ENCODE peak calls at places on chromosomes 11 and 22, in eight cellular contexts. I is astrocyte, D is A549, S is left ventricle myocardium inferior, F is psoas muscle, R is cardiac muscle cell, U is PC-3, N is H9. J is an unnamed sample. For H3K4me1, the result is how much of the 10 kb centered on the place peaks cover.

GRCh38 chr11:115201121-115201792 is 303.0 kb downstream of the CADM1 start:
- DNase-seq in I (peak), D (no peak), S (no peak), F (no peak), R (no peak), U (no peak), N (no peak), J (no peak)

GRCh38 chr11:106724293-106724892 is 293.9 kb downstream of the GUCY1A2 start:
- DNase-seq in I (peak), D (no peak), S (no peak), F (no peak), R (peak), U (no peak), N (no peak), J (no peak)

GRCh38 chr11:65651589-65652510 is 10.9 kb downstream of the RELA start:
- DNase-seq in I (peak), D (no peak), S (peak), F (no peak), R (peak), U (peak), N (no peak), J (peak)

GRCh38 chr22:23098718-23099524 is 28.6 kb downstream of the GNAZ start:
- DNase-seq in I (no peak), D (no peak), S (peak), F (peak), R (no peak), U (no peak), N (no peak), J (no peak)

GRCh38 chr22:47088480-47089145 is 326.2 kb downstream of the TBC1D22A start:
- DNase-seq in I (no peak), D (no peak), S (no peak), F (no peak), R (no peak), U (no peak), N (no peak), J (no peak)

GRCh38 chr11:45062974-45063635 is 83.3 kb upstream of the PRDM11 start:
- DNase-seq in I (no peak), D (no peak), S (no peak), F (no peak), R (no peak), U (peak), N (no peak), J (no peak)

GRCh38 chr11:126607374-126607773 is 251.9 kb downstream of the ST3GAL4 start:
- DNase-seq in I (peak), D (peak), S (no peak), F (peak), R (peak), U (peak), N (peak), J (peak)

GRCh38 chr11:75245356-75246005 is 4.9 kb downstream of the TPBGL start:
- DNase-seq in I (no peak), D (no peak), S (no peak), F (no peak), R (no peak), U (peak), N (peak), J (peak)

GRCh38 chr11:112795142-112795815 is 165.9 kb upstream of the NCAM1 start:
- DNase-seq in I (peak), D (peak), S (no peak), F (peak), R (peak), U (peak), N (peak), J (peak)

GRCh38 chr11:19879309-19880087 is 166.9 kb downstream of the NAV2 start:
- DNase-seq in I (no peak), D (no peak), S (peak), F (no peak), R (no peak), U (no peak), N (no peak), J (no peak)

GRCh38 chr11:128852327-128853023 is 14.6 kb downstream of the KCNJ1 start:
- DNase-seq in I (no peak), D (no peak), S (peak), F (no peak), R (no peak), U (no peak), N (no peak), J (no peak)

GRCh38 chr22:19431641-19432091 is at the start of gene HIRA:
- DNase-seq in I (peak), D (peak), S (peak), F (peak), R (peak), U (peak), N (peak), J (peak)

GRCh38 chr22:19242699-19243098 is 48.8 kb downstream of the CLTCL1 start:
- DNase-seq in I (no peak), D (no peak), S (no peak), F (no peak), R (no peak), U (no peak), N (no peak), J (no peak)

GRCh38 chr11:69521461-69521860 is 40.0 kb downstream of the LINC01488 start:
- DNase-seq in I (no peak), D (no peak), S (no peak), F (no peak), R (no peak), U (no peak), N (peak), J (peak)

GRCh38 chr22:23122216-23122957 is 19.4 kb downstream of the RSPH14 start:
- DNase-seq in I (no peak), D (no peak), S (no peak), F (no peak), R (no peak), U (no peak), N (no peak), J (no peak)

GRCh38 chr11:130726234-130726559 is 190.1 kb downstream of the SNX19 start:
- DNase-seq in I (peak), D (no peak), S (no peak), F (peak), R (peak), U (no peak), N (no peak), J (peak)

GRCh38 chr11:11039249-11039965 is 181.6 kb upstream of the ZBED5 start:
- DNase-seq in I (no peak), D (no peak), S (no peak), F (no peak), R (no peak), U (no peak), N (no peak), J (no peak)

GRCh38 chr22:24060375-24060788 is 49.3 kb downstream of the CABIN1 start:
- DNase-seq in I (peak), D (no peak), S (no peak), F (no peak), R (peak), U (peak), N (no peak), J (no peak)

GRCh38 chr22:41873391-41873790 is 40.5 kb downstream of the SREBF2 start:
- DNase-seq in I (no peak), D (no peak), S (no peak), F (no peak), R (no peak), U (no peak), N (no peak), J (no peak)

GRCh38 chr11:84634309-84634708 is 992.8 kb downstream of the DLG2 start:
- DNase-seq in I (no peak), D (no peak), S (no peak), F (no peak), R (no peak), U (no peak), N (no peak), J (no peak)

GRCh38 chr11:125179346-125179745 is 14.8 kb downstream of the PKNOX2 start:
- DNase-seq in I (no peak), D (no peak), S (no peak), F (no peak), R (no peak), U (no peak), N (no peak), J (no peak)

GRCh38 chr11:22875869-22876473 is 15.7 kb upstream of the CCDC179 start:
- DNase-seq in I (peak), D (peak), S (no peak), F (peak), R (peak), U (peak), N (peak), J (peak)

GRCh38 chr11:44356351-44356750 is 46.4 kb upstream of the ALX4 start:
- DNase-seq in I (no peak), D (no peak), S (no peak), F (no peak), R (no peak), U (no peak), N (no peak), J (no peak)

GRCh38 chr11:116866774-116867455 is 29.5 kb upstream of the APOA1 start:
- DNase-seq in I (no peak), D (no peak), S (no peak), F (no peak), R (no peak), U (no peak), N (no peak), J (no peak)

GRCh38 chr22:38282397-38282796 is 9.6 kb upstream of the TMEM184B start:
- DNase-seq in I (no peak), D (no peak), S (no peak), F (no peak), R (no peak), U (no peak), N (no peak), J (no peak)

GRCh38 chr11:28770806-28771205 is 662.6 kb downstream of the METTL15 start:
- DNase-seq in I (no peak), D (no peak), S (no peak), F (no peak), R (peak), U (no peak), N (no peak), J (no peak)

GRCh38 chr11:84518601-84519183 is 1108.5 kb downstream of the DLG2 start:
- DNase-seq in I (no peak), D (no peak), S (no peak), F (no peak), R (no peak), U (no peak), N (no peak), J (no peak)

GRCh38 chr22:19974935-19975706 is 33.5 kb upstream of the TXNRD2 start:
- DNase-seq in I (no peak), D (no peak), S (no peak), F (no peak), R (no peak), U (peak), N (peak), J (peak)

GRCh38 chr22:19576460-19577421 is 52.5 kb upstream of the CLDN5 start:
- DNase-seq in I (peak), D (no peak), S (peak), F (no peak), R (peak), U (peak), N (peak), J (peak)

GRCh38 chr22:48081281-48081680 is 1318.8 kb downstream of the TBC1D22A start:
- DNase-seq in I (no peak), D (no peak), S (no peak), F (no peak), R (no peak), U (no peak), N (no peak), J (no peak)

GRCh38 chr22:42662114-42663021 is 13.2 kb upstream of the CYB5R3 start:
- DNase-seq in I (peak), D (peak), S (peak), F (peak), R (peak), U (peak), N (peak), J (peak)

GRCh38 chr11:1878134-1879031 is 13.3 kb downstream of the PRR33 start:
- DNase-seq in I (no peak), D (no peak), S (peak), F (peak), R (no peak), U (no peak), N (no peak), J (no peak)

GRCh38 chr11:57444362-57445074 is 15.8 kb upstream of the RTN4RL2 start:
- DNase-seq in I (no peak), D (peak), S (no peak), F (no peak), R (no peak), U (peak), N (no peak), J (no peak)

GRCh38 chr11:2991477-2992233 is 474 bp downstream of the NAP1L4 start:
- DNase-seq in I (no peak), D (peak), S (no peak), F (no peak), R (peak), U (no peak), N (no peak), J (no peak)

GRCh38 chr11:120900642-120901041 is 123.3 kb upstream of the TBCEL start:
- DNase-seq in I (no peak), D (no peak), S (no peak), F (no peak), R (no peak), U (no peak), N (no peak), J (peak)

GRCh38 chr11:73429121-73429740 is 53.0 kb downstream of the RELT start:
- DNase-seq in I (peak), D (no peak), S (no peak), F (no peak), R (peak), U (peak), N (no peak), J (peak)

GRCh38 chr11:123184531-123184930 is 10.5 kb downstream of the CLMP start:
- DNase-seq in I (no peak), D (no peak), S (no peak), F (no peak), R (no peak), U (peak), N (no peak), J (no peak)

GRCh38 chr11:123181075-123181474 is 14.0 kb downstream of the CLMP start:
- DNase-seq in I (no peak), D (no peak), S (no peak), F (no peak), R (no peak), U (no peak), N (no peak), J (no peak)

GRCh38 chr11:123185326-123185725 is 9.7 kb downstream of the CLMP start:
- DNase-seq in I (no peak), D (no peak), S (no peak), F (no peak), R (no peak), U (no peak), N (peak), J (peak)

GRCh38 chr11:123182101-123182500 is 12.9 kb downstream of the CLMP start:
- DNase-seq in I (no peak), D (no peak), S (no peak), F (no peak), R (no peak), U (no peak), N (no peak), J (no peak)

DNA sequence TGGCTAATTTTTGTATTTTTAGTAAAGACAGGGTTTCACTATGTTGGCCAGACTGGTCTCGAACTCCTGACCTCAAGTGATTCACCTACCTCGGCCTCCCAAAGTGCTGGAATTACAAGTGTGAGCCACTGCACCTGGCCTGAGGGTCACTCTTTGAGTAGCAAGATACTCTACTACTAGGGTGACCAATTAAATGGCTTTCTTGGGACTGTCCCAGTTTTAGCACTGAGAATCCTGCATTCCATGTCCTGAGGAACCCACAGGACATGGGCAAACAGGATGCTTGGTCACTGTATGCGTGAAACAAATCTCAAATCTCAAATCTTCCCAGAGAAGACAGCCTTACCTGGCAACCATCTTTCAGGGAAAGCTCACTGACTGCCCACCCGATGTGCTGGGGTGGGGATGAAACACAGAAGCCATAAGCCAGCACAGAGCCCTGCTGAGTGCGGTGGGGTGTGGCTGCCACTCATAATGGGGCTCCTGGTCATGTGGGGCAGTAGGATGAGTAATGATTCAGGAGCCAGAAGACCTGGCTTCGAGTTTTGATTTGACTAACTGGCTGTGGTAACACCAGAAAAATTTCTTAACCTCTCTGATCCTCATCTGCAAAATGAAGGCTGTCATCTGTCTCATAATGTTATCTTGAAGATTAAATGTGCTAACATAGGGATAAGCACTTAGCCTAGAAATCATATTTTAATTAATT is 11.5 kb downstream of the CLMP start:
- DNase-seq in I (peak), D (no peak), S (no peak), F (no peak), R (no peak), U (peak), N (no peak), J (no peak)
- H3K4me1 ChIP-seq in I (under half), D (half or more), S (under half), F (under half), R (under half), U (half or more), N (under half), J (under half)

GRCh38 chr22:46022881-46023512 is 46.0 kb upstream of the WNT7B start:
- DNase-seq in I (no peak), D (no peak), S (no peak), F (no peak), R (no peak), U (no peak), N (no peak), J (peak)

GRCh38 chr22:46025225-46025972 is 48.4 kb upstream of the WNT7B start:
- DNase-seq in I (no peak), D (no peak), S (peak), F (no peak), R (no peak), U (no peak), N (no peak), J (peak)

GRCh38 chr22:46023558-46023981 is 46.6 kb upstream of the WNT7B start:
- DNase-seq in I (peak), D (no peak), S (peak), F (peak), R (peak), U (no peak), N (no peak), J (peak)

GRCh38 chr22:46025973-46026906 is 49.3 kb upstream of the WNT7B start:
- DNase-seq in I (no peak), D (no peak), S (peak), F (no peak), R (no peak), U (no peak), N (no peak), J (peak)

GRCh38 chr22:46024136-46024840 is 47.3 kb upstream of the WNT7B start:
- DNase-seq in I (no peak), D (no peak), S (peak), F (no peak), R (no peak), U (no peak), N (no peak), J (no peak)
- H3K27ac ChIP-seq in I (peak), D (no peak), S (peak), F (no peak), R (no peak), U (no peak), N (no peak), J (no peak)

DNA sequence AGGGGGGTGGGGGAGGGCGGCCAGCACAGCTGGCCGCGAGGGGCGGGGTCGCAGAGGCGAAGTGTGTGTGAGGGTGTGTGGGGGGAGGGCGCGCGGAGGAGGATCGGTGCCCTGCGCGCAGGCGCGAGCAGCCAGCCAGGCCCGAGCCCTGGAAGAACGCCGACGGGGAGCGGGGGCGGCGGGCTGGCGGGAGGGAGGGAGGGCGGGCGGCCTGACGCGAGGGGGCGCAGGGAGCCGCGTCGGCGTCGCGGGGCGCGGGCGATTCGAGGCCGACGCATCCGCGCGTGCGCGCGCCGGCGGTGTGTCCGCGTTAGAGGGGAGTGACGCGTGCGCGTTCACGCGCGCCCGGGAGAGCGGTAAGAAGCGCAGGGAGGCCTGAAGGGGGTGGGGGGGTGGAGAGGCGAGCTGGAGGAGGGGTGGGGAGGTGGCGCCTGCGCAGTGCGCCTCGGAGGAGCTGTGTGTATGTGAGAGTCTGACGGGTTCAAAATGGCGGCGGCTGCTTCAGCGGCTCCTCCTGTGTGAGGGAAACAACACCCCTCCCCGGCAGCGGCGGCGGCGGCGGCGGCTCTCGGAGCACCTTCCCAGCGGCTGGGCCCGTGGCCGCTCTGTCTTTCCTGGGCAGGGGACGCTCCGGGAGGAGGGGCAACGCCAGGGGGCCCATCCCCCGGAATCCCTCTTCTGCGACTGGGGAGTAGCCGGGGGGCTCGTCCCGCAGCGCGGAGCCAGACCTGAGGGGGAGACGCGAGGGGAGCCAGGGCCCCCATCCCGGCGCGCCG is at the start of gene KDM2A:
- DNase-seq in I (peak), D (peak), S (peak), F (peak), R (peak), U (peak), N (peak), J (peak)
- H3K4me1 ChIP-seq in I (under half), D (under half), S (under half), F (under half), R (under half), U (under half), N (under half), J (under half)

GRCh38 chr11:118634435-118635236 is 27.2 kb downstream of the PHLDB1 start:
- DNase-seq in I (peak), D (no peak), S (peak), F (peak), R (peak), U (peak), N (peak), J (peak)
- H3K27ac ChIP-seq in I (peak), D (no peak), S (peak), F (peak), R (peak), U (no peak), N (peak), J (peak)